ENCODE peak calls at places on chromosomes 13 and 19, in five cellular contexts. H, L, Q, X and D are unnamed samples.

GRCh38 chr19:12793290-12794195 is 2.3 kb downstream of the JUNB start:
- DNase-seq in H (peak), L (peak), Q (peak), X (peak), D (peak)

GRCh38 chr19:13831560-13832056 is 36.4 kb downstream of the ZSWIM4 start:
- DNase-seq in H (no peak), L (no peak), Q (peak), X (no peak), D (no peak)

GRCh38 chr19:1175020-1175419 is 952 bp upstream of the SBNO2 start:
- DNase-seq in H (no peak), L (no peak), Q (no peak), X (no peak), D (no peak)

GRCh38 chr19:2578391-2578826 is 102.5 kb downstream of the GADD45B start:
- DNase-seq in H (no peak), L (peak), Q (peak), X (peak), D (peak)

GRCh38 chr13:80469841-80470378 is 129.0 kb upstream of the SPRY2 start:
- DNase-seq in H (no peak), L (peak), Q (peak), X (no peak), D (no peak)

GRCh38 chr13:43196171-43196611 is 172.8 kb downstream of the DNAJC15 start:
- DNase-seq in H (no peak), L (peak), Q (peak), X (no peak), D (no peak)

GRCh38 chr13:40613192-40613818 is 53.1 kb downstream of the FOXO1 start:
- DNase-seq in H (no peak), L (no peak), Q (no peak), X (no peak), D (no peak)

GRCh38 chr13:49655906-49656305 is 27.6 kb downstream of the ARL11 start:
- DNase-seq in H (no peak), L (peak), Q (no peak), X (no peak), D (no peak)

GRCh38 chr13:99351772-99352171 is 44.6 kb upstream of the GPR183 start:
- DNase-seq in H (no peak), L (no peak), Q (no peak), X (no peak), D (peak)

GRCh38 chr19:29289020-29289419 is 76.1 kb upstream of the UQCRFS1 start:
- DNase-seq in H (no peak), L (no peak), Q (no peak), X (no peak), D (no peak)

GRCh38 chr19:40524133-40524549 is 52.5 kb upstream of the SHKBP1 start:
- DNase-seq in H (no peak), L (no peak), Q (no peak), X (no peak), D (no peak)

GRCh38 chr13:36454962-36455361 is 22.7 kb downstream of the CCNA1 start:
- DNase-seq in H (no peak), L (no peak), Q (no peak), X (no peak), D (no peak)

GRCh38 chr13:43377149-43377548 is 353.8 kb downstream of the DNAJC15 start:
- DNase-seq in H (no peak), L (peak), Q (no peak), X (no peak), D (no peak)

DNA sequence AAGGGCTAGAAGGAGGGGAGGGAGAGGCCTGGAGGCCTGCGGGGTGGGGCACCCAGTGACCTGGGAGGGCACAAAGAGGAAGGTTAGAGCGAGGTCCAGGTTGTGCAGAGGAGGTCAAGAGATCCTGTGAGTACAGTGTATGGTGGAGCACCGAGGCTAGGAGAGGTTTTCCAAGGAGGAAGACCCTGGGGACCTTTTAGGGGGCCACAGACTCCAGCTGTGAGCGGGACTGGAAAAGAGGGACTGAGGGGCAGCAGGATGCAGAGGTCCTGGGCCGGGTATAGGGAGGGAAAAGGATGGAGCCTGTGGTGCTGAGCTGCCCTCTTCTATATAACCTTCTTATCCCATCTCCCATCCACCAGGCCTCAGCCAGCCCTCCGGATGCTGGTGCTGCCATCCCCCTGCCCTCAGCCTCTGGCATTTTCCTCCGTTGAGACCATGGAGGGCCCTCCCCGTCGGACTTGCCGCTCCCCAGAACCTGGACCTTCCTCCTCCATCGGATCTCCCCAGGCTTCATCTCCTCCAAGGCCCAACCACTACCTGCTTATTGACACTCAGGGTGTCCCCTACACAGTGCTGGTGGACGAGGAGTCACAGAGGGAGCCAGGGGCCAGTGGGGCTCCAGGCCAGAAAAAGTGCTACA is 863 bp downstream of the ZNF581 start:
- DNase-seq in H (no peak), L (no peak), Q (no peak), X (no peak), D (no peak)
- H3K23ac ChIP-seq in H (peak), L (peak), Q (no peak), X (no peak), D (peak)

GRCh38 chr13:39025433-39025839 is 12.5 kb downstream of the PROSER1 start:
- DNase-seq in H (no peak), L (no peak), Q (no peak), X (no peak), D (no peak)
- H3K23ac ChIP-seq in H (no peak), L (no peak), Q (no peak), X (no peak), D (no peak)

GRCh38 chr13:27634791-27635190 is 13.1 kb downstream of the POLR1D start:
- DNase-seq in H (no peak), L (no peak), Q (no peak), X (no peak), D (no peak)

GRCh38 chr13:27635256-27635655 is 13.6 kb downstream of the POLR1D start:
- DNase-seq in H (no peak), L (no peak), Q (no peak), X (no peak), D (no peak)

GRCh38 chr13:27637289-27637626 is 15.6 kb downstream of the POLR1D start:
- DNase-seq in H (no peak), L (no peak), Q (no peak), X (no peak), D (no peak)

GRCh38 chr13:27638521-27638920 is 16.8 kb downstream of the POLR1D start:
- DNase-seq in H (no peak), L (peak), Q (peak), X (no peak), D (no peak)

DNA sequence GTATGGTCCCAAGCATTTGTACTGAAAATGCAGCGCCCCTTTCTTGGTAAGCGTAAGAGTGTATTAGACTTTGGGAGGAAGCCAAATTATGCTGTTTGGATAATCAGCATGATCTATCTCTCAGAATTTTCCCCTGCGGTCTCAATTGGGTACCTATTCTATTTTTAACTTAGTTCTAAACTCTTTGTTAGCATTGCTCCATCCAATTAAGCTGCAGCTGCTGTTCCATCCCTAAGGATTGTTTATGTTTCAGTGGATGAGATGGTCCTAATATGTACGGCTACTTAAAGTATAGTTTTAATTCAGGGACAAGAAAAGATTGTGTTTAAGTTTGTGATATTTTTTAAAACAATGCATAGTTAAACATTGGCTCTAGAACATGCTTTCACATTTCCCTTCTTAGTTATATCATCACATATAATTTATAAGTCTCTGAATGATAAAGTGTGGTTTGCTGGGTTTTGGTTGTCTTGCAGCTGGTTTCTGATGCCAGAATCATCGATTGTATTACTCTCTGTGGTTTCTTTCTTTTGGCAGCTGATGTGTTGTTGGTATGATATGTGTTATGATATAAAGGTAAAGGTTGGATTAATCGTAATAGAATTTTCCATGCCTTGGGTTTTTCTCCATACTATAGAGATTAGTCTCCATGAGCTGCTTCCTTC is 15.1 kb downstream of the POLR1D start:
- DNase-seq in H (no peak), L (peak), Q (no peak), X (no peak), D (no peak)
- H3K23ac ChIP-seq in H (no peak), L (no peak), Q (no peak), X (no peak), D (no peak)

GRCh38 chr19:14974488-14974887 is 5.2 kb downstream of the SLC1A6 start:
- DNase-seq in H (no peak), L (no peak), Q (no peak), X (no peak), D (no peak)

GRCh38 chr19:14972676-14973075 is 7.0 kb downstream of the SLC1A6 start:
- DNase-seq in H (no peak), L (no peak), Q (no peak), X (no peak), D (no peak)

GRCh38 chr19:14977128-14977527 is 2.5 kb downstream of the SLC1A6 start:
- DNase-seq in H (no peak), L (no peak), Q (no peak), X (no peak), D (no peak)

GRCh38 chr19:14968247-14968646 is 11.4 kb downstream of the SLC1A6 start:
- DNase-seq in H (no peak), L (no peak), Q (no peak), X (no peak), D (no peak)

DNA sequence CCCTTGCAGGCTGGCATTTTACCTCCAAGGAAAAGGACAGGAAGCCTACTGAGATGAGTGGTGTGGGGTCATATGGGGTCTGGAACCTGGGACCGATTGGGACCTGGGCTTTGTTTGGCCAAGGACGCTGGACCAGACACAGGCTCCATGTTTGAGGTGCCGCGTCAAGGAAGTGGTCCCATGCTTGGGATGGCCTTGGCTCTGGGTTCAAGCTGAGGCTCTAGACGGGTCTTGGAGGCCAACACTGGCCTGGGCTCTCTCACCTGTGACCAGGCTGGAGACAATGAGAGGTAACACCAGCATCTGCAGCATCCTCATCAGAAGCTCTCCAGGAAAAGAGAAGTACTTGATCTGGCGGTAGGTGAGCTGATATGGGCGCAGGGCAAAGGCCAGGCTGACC is 8.2 kb downstream of the SLC1A6 start:
- DNase-seq in H (no peak), L (no peak), Q (no peak), X (no peak), D (no peak)
- H3K23ac ChIP-seq in H (no peak), L (no peak), Q (no peak), X (no peak), D (no peak)

GRCh38 chr19:30369833-30370232 is 2.4 kb upstream of the ZNF536 start:
- DNase-seq in H (no peak), L (no peak), Q (no peak), X (no peak), D (no peak)
- H3K23ac ChIP-seq in H (no peak), L (no peak), Q (no peak), X (no peak), D (no peak)

DNA sequence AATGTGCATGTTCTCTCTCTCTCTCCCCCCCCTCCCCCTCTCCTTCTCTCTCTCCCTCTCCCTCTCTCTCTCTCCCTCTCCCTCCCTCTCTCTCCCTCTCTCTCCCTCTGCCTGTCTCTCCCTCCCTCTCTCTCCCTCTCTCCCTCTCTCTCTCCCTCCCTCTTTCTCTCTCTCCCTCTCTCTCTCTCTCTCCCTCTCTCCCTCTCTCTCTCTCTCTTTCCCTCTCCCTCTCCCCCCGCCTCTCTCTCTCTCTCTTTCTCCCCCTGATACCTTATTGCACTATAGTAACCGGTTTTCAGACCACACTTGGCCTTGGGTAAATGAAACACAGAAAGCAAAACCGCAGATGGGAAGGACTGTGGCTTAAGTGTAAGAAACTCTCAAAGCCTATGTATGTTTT is 34.7 kb upstream of the SPACA7 start:
- DNase-seq in H (no peak), L (no peak), Q (no peak), X (no peak), D (no peak)
- H3K23ac ChIP-seq in H (no peak), L (no peak), Q (no peak), X (no peak), D (no peak)

GRCh38 chr13:32454886-32455593 is 27.1 kb upstream of the N4BP2L1 start:
- DNase-seq in H (no peak), L (no peak), Q (no peak), X (no peak), D (no peak)
- H3K23ac ChIP-seq in H (peak), L (no peak), Q (no peak), X (no peak), D (no peak)